ENCODE peak calls at places on chromosomes 4 and X, in eight cellular contexts. One of them, this sample, is unnamed.

GRCh38 chr4:76760214-76760613 is 137.7 kb downstream of the SOWAHB start:
- DNase-seq in psoas muscle: no peak
- DNase-seq in astrocyte of the spinal cord: no peak
- DNase-seq in cardiac muscle cell: no peak
- DNase-seq in HCT116: no peak
- DNase-seq in type B pancreatic cell: no peak
- DNase-seq in AG04449: no peak
- DNase-seq in fibroblast of pulmonary artery: no peak
- DNase-seq in this sample: no peak

GRCh38 chr4:115655626-115656025 is 542.2 kb upstream of the NDST4 start:
- DNase-seq in type B pancreatic cell: no peak
- DNase-seq in psoas muscle: no peak
- DNase-seq in astrocyte of the spinal cord: no peak
- DNase-seq in HCT116: no peak
- DNase-seq in AG04449: no peak
- DNase-seq in cardiac muscle cell: no peak
- DNase-seq in fibroblast of pulmonary artery: no peak
- DNase-seq in this sample: no peak

GRCh38 chrX:155112171-155112570 is 40.9 kb downstream of the BRCC3 start:
- DNase-seq in AG04449: no peak
- DNase-seq in fibroblast of pulmonary artery: no peak
- DNase-seq in HCT116: peak
- DNase-seq in astrocyte of the spinal cord: no peak
- DNase-seq in type B pancreatic cell: no peak
- DNase-seq in psoas muscle: no peak
- DNase-seq in cardiac muscle cell: no peak
- DNase-seq in this sample: no peak

GRCh38 chr4:61507091-61507490 is 307.0 kb downstream of the ADGRL3 start:
- DNase-seq in psoas muscle: no peak
- DNase-seq in fibroblast of pulmonary artery: no peak
- DNase-seq in type B pancreatic cell: no peak
- DNase-seq in cardiac muscle cell: no peak
- DNase-seq in HCT116: no peak
- DNase-seq in astrocyte of the spinal cord: no peak
- DNase-seq in AG04449: no peak
- DNase-seq in this sample: no peak

GRCh38 chr4:105715692-105716278 is 7.2 kb downstream of the GSTCD start:
- DNase-seq in cardiac muscle cell: peak
- DNase-seq in fibroblast of pulmonary artery: peak
- DNase-seq in AG04449: no peak
- DNase-seq in psoas muscle: no peak
- DNase-seq in type B pancreatic cell: no peak
- DNase-seq in astrocyte of the spinal cord: peak
- DNase-seq in HCT116: peak
- DNase-seq in this sample: no peak

GRCh38 chr4:183154701-183155391 is 55.8 kb downstream of the WWC2 start:
- DNase-seq in cardiac muscle cell: peak
- DNase-seq in HCT116: no peak
- DNase-seq in astrocyte of the spinal cord: no peak
- DNase-seq in AG04449: no peak
- DNase-seq in fibroblast of pulmonary artery: no peak
- DNase-seq in psoas muscle: no peak
- DNase-seq in type B pancreatic cell: no peak
- DNase-seq in this sample: no peak

GRCh38 chr4:142282870-142283431 is 563.1 kb downstream of the INPP4B start:
- DNase-seq in type B pancreatic cell: no peak
- DNase-seq in HCT116: no peak
- DNase-seq in fibroblast of pulmonary artery: no peak
- DNase-seq in AG04449: no peak
- DNase-seq in cardiac muscle cell: peak
- DNase-seq in psoas muscle: no peak
- DNase-seq in astrocyte of the spinal cord: peak
- DNase-seq in this sample: no peak

GRCh38 chr4:75135068-75135825 is 202.3 kb downstream of the PARM1 start:
- DNase-seq in psoas muscle: no peak
- DNase-seq in cardiac muscle cell: no peak
- DNase-seq in HCT116: no peak
- DNase-seq in AG04449: no peak
- DNase-seq in type B pancreatic cell: no peak
- DNase-seq in astrocyte of the spinal cord: no peak
- DNase-seq in fibroblast of pulmonary artery: no peak
- DNase-seq in this sample: no peak

GRCh38 chr4:159049780-159050375 is 53.0 kb upstream of the RAPGEF2 start:
- DNase-seq in AG04449: no peak
- DNase-seq in type B pancreatic cell: no peak
- DNase-seq in HCT116: no peak
- DNase-seq in cardiac muscle cell: no peak
- DNase-seq in fibroblast of pulmonary artery: no peak
- DNase-seq in astrocyte of the spinal cord: no peak
- DNase-seq in psoas muscle: no peak
- DNase-seq in this sample: no peak

GRCh38 chr4:140719022-140719421 is 37.2 kb downstream of the TBC1D9 start:
- DNase-seq in type B pancreatic cell: no peak
- DNase-seq in HCT116: no peak
- DNase-seq in fibroblast of pulmonary artery: peak
- DNase-seq in AG04449: peak
- DNase-seq in astrocyte of the spinal cord: peak
- DNase-seq in cardiac muscle cell: no peak
- DNase-seq in psoas muscle: no peak
- DNase-seq in this sample: peak

GRCh38 chrX:132443736-132444135 is 45.1 kb downstream of the MBNL3 start:
- DNase-seq in cardiac muscle cell: no peak
- DNase-seq in AG04449: no peak
- DNase-seq in psoas muscle: no peak
- DNase-seq in fibroblast of pulmonary artery: no peak
- DNase-seq in HCT116: no peak
- DNase-seq in type B pancreatic cell: no peak
- DNase-seq in astrocyte of the spinal cord: no peak
- DNase-seq in this sample: no peak

GRCh38 chr4:28682872-28683271 is 1822.2 kb downstream of the STIM2 start:
- DNase-seq in type B pancreatic cell: no peak
- DNase-seq in cardiac muscle cell: no peak
- DNase-seq in HCT116: no peak
- DNase-seq in psoas muscle: no peak
- DNase-seq in astrocyte of the spinal cord: no peak
- DNase-seq in AG04449: no peak
- DNase-seq in fibroblast of pulmonary artery: no peak
- DNase-seq in this sample: no peak

GRCh38 chr4:79288185-79288584 is 37.7 kb downstream of the NAA11 start:
- DNase-seq in cardiac muscle cell: no peak
- DNase-seq in HCT116: no peak
- DNase-seq in AG04449: no peak
- DNase-seq in type B pancreatic cell: no peak
- DNase-seq in astrocyte of the spinal cord: no peak
- DNase-seq in psoas muscle: no peak
- DNase-seq in fibroblast of pulmonary artery: no peak
- DNase-seq in this sample: no peak

GRCh38 chr4:113878718-113879117 is 100.7 kb downstream of the ARSJ start:
- DNase-seq in psoas muscle: no peak
- DNase-seq in fibroblast of pulmonary artery: peak
- DNase-seq in AG04449: no peak
- DNase-seq in HCT116: no peak
- DNase-seq in type B pancreatic cell: no peak
- DNase-seq in astrocyte of the spinal cord: peak
- DNase-seq in cardiac muscle cell: peak
- DNase-seq in this sample: no peak

GRCh38 chr4:106986486-106986885 is 49.6 kb downstream of the DKK2 start:
- DNase-seq in fibroblast of pulmonary artery: no peak
- DNase-seq in psoas muscle: no peak
- DNase-seq in cardiac muscle cell: no peak
- DNase-seq in type B pancreatic cell: no peak
- DNase-seq in HCT116: no peak
- DNase-seq in AG04449: peak
- DNase-seq in astrocyte of the spinal cord: peak
- DNase-seq in this sample: no peak

GRCh38 chr4:94357624-94358023 is 15.0 kb upstream of the HPGDS start:
- DNase-seq in cardiac muscle cell: no peak
- DNase-seq in AG04449: no peak
- DNase-seq in HCT116: no peak
- DNase-seq in psoas muscle: no peak
- DNase-seq in type B pancreatic cell: no peak
- DNase-seq in fibroblast of pulmonary artery: peak
- DNase-seq in astrocyte of the spinal cord: no peak
- DNase-seq in this sample: no peak

GRCh38 chr4:94358101-94358500 is 15.5 kb upstream of the HPGDS start:
- DNase-seq in cardiac muscle cell: no peak
- DNase-seq in type B pancreatic cell: no peak
- DNase-seq in astrocyte of the spinal cord: no peak
- DNase-seq in fibroblast of pulmonary artery: no peak
- DNase-seq in AG04449: no peak
- DNase-seq in psoas muscle: no peak
- DNase-seq in HCT116: no peak
- DNase-seq in this sample: no peak

GRCh38 chr4:94356444-94356843 is 13.8 kb upstream of the HPGDS start:
- DNase-seq in type B pancreatic cell: no peak
- DNase-seq in astrocyte of the spinal cord: no peak
- DNase-seq in AG04449: no peak
- DNase-seq in cardiac muscle cell: no peak
- DNase-seq in HCT116: no peak
- DNase-seq in fibroblast of pulmonary artery: no peak
- DNase-seq in psoas muscle: no peak
- DNase-seq in this sample: no peak

GRCh38 chr4:94352996-94353395 is 10.4 kb upstream of the HPGDS start:
- DNase-seq in HCT116: no peak
- DNase-seq in AG04449: no peak
- DNase-seq in psoas muscle: no peak
- DNase-seq in cardiac muscle cell: no peak
- DNase-seq in astrocyte of the spinal cord: no peak
- DNase-seq in type B pancreatic cell: no peak
- DNase-seq in fibroblast of pulmonary artery: peak
- DNase-seq in this sample: no peak

DNA sequence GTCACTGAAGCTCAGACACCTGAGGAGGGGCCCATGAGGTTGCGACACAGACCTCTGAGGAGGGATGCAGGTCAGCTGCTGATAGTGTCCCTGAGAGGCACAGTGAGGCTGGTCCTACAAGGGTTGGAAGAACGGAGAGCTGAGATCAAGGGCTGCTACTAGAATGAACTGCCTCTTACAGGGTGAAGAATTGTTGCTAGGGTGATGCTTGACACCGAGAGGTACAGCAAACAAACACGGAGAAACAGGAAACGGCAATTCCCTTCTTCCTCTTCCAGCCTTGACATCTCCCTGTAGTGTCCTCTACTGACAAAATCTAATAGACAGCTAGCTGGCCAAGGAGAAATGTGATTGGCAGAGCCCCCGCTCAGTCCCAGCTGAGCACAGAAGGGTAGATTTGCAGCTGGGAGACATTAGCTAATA is 11.8 kb upstream of the HPGDS start:
- DNase-seq in astrocyte of the spinal cord: no peak
- DNase-seq in fibroblast of pulmonary artery: no peak
- DNase-seq in AG04449: no peak
- DNase-seq in cardiac muscle cell: no peak
- DNase-seq in type B pancreatic cell: no peak
- DNase-seq in psoas muscle: no peak
- DNase-seq in HCT116: no peak
- DNase-seq in this sample: no peak
- TF ChIP-seq CTCF in astrocyte of the spinal cord: no peak
- TF ChIP-seq CTCF in fibroblast of pulmonary artery: no peak
- TF ChIP-seq CTCF in AG04449: no peak
- TF ChIP-seq CTCF in cardiac muscle cell: no peak
- TF ChIP-seq CTCF in type B pancreatic cell: no peak
- TF ChIP-seq CTCF in psoas muscle: no peak
- TF ChIP-seq CTCF in HCT116: no peak
- TF ChIP-seq CTCF in this sample: no peak

DNA sequence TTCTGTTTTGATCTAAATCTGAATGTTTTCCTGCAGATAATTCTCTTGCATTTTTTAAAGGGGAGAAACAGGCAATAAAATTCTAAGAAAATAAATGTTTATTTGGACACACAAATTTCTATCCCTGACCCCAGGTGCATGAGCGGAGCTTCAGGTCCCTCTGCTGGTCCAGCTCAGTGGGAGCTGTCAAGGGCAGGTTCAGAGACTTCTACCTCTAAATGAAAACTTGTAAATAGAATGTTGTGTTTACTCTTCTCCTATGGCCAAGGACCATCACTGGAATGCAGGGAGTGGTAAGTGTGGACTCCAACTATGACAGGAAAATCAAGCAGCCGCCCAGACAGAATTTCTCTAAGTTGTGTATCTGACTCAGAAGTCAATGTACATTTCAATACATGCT is 148.6 kb upstream of the TTC29 start:
- DNase-seq in astrocyte of the spinal cord: no peak
- DNase-seq in psoas muscle: no peak
- DNase-seq in type B pancreatic cell: no peak
- DNase-seq in fibroblast of pulmonary artery: no peak
- DNase-seq in cardiac muscle cell: peak
- DNase-seq in AG04449: no peak
- DNase-seq in HCT116: no peak
- DNase-seq in this sample: no peak
- TF ChIP-seq CTCF in astrocyte of the spinal cord: peak
- TF ChIP-seq CTCF in psoas muscle: no peak
- TF ChIP-seq CTCF in type B pancreatic cell: peak
- TF ChIP-seq CTCF in fibroblast of pulmonary artery: peak
- TF ChIP-seq CTCF in cardiac muscle cell: no peak
- TF ChIP-seq CTCF in AG04449: no peak
- TF ChIP-seq CTCF in HCT116: no peak
- TF ChIP-seq CTCF in this sample: no peak

DNA sequence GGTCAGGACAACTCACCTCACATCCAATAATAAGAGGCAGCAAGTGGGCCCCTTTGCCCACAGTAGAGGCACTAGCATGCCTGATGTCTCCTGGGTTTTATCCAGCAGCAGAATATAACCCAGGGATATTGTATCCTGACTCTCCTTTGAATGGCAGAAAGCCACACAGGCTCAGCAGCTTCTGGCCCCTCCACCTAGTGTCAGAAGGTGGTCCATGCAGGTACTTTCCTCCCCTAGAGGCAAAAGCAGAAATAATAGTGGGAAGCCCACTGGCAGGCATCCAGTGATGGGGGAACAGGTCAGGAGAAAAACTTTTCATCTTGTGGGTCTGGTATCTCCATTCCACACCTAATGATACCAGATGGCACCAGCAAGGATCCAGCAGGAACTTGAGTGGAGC is 75.5 kb upstream of the IRS4 start:
- DNase-seq in fibroblast of pulmonary artery: no peak
- DNase-seq in cardiac muscle cell: peak
- DNase-seq in type B pancreatic cell: no peak
- DNase-seq in AG04449: no peak
- DNase-seq in HCT116: no peak
- DNase-seq in astrocyte of the spinal cord: no peak
- DNase-seq in psoas muscle: no peak
- DNase-seq in this sample: no peak
- TF ChIP-seq CTCF in fibroblast of pulmonary artery: no peak
- TF ChIP-seq CTCF in cardiac muscle cell: no peak
- TF ChIP-seq CTCF in type B pancreatic cell: peak
- TF ChIP-seq CTCF in AG04449: no peak
- TF ChIP-seq CTCF in HCT116: no peak
- TF ChIP-seq CTCF in astrocyte of the spinal cord: no peak
- TF ChIP-seq CTCF in psoas muscle: no peak
- TF ChIP-seq CTCF in this sample: no peak

DNA sequence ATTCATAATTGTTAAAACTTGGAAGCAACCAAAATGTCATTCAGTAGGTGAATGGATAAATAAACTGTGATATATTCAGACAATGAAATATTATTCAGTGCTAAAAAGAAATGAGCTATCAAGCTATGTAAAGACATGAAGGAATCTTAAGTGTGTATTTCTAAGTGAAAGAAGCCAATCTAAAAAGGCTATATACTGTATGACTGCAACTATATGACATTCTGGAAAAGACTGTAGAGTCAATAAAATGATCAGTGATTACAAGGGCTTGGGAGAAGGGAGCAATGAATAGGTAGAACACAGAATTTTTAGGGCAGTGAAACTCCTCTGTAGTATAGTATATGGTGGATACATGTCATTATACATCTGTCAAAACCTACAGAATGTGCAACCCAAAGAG is 139.9 kb downstream of the FRYL start:
- DNase-seq in fibroblast of pulmonary artery: no peak
- DNase-seq in AG04449: no peak
- DNase-seq in astrocyte of the spinal cord: no peak
- DNase-seq in psoas muscle: no peak
- DNase-seq in cardiac muscle cell: no peak
- DNase-seq in HCT116: no peak
- DNase-seq in type B pancreatic cell: no peak
- DNase-seq in this sample: no peak
- TF ChIP-seq CTCF in fibroblast of pulmonary artery: no peak
- TF ChIP-seq CTCF in AG04449: no peak
- TF ChIP-seq CTCF in astrocyte of the spinal cord: no peak
- TF ChIP-seq CTCF in psoas muscle: no peak
- TF ChIP-seq CTCF in cardiac muscle cell: no peak
- TF ChIP-seq CTCF in HCT116: no peak
- TF ChIP-seq CTCF in type B pancreatic cell: no peak
- TF ChIP-seq CTCF in this sample: no peak

This sample was measured in CD14-positive monocyte.